ENCODE peak calls at places on chromosomes 5 and 9, in seven cellular contexts. P is sigmoid colon, O is heart left ventricle, R is breast epithelium, X is K562, Z is A549, B is HCT116. F is an unnamed sample.

GRCh38 chr5:123401320-123401719 is 21.9 kb downstream of the CEP120 start:
- DNase-seq in P (no peak), O (no peak), R (no peak), X (no peak), Z (no peak), B (no peak), F (no peak)

GRCh38 chr9:38066167-38066906 is 2.7 kb downstream of the SHB start:
- DNase-seq in P (peak; percentile 60), O (no peak), R (no peak), X (no peak), Z (no peak), B (no peak), F (no peak)

GRCh38 chr9:133581553-133582343 is 27.4 kb downstream of the FAM163B start:
- DNase-seq in P (no peak), O (peak; percentile 72), R (no peak), X (no peak), Z (no peak), B (no peak), F (no peak)

GRCh38 chr9:135228345-135228982 is 141.0 kb downstream of the OLFM1 start:
- DNase-seq in P (peak; percentile 40), O (peak; percentile 31), R (no peak), X (no peak), Z (no peak), B (no peak), F (no peak)

GRCh38 chr5:31531543-31531887 is 378 bp downstream of the DROSHA start:
- DNase-seq in P (peak; percentile 67), O (no peak), R (no peak), X (peak; percentile 46), Z (peak; percentile 21), B (no peak), F (peak; percentile 65)

GRCh38 chr5:35781181-35781580 is 75.5 kb upstream of the IL7R start:
- DNase-seq in P (no peak), O (no peak), R (no peak), X (no peak), Z (no peak), B (no peak), F (no peak)

GRCh38 chr5:75716715-75717081 is 539 bp downstream of the POC5 start:
- DNase-seq in P (no peak), O (no peak), R (no peak), X (no peak), Z (no peak), B (no peak), F (no peak)

GRCh38 chr5:151451626-151452520 is 4.5 kb downstream of the SLC36A1 start:
- DNase-seq in P (no peak), O (no peak), R (no peak), X (peak; percentile 29), Z (peak; percentile 26), B (no peak), F (no peak)

GRCh38 chr9:109974143-109974917 is 194.3 kb downstream of the PALM2AKAP2 start:
- DNase-seq in P (no peak), O (no peak), R (no peak), X (no peak), Z (no peak), B (no peak), F (no peak)

GRCh38 chr5:171868236-171868635 is 82.6 kb downstream of the SMIM23 start:
- DNase-seq in P (no peak), O (no peak), R (no peak), X (no peak), Z (no peak), B (no peak), F (no peak)

GRCh38 chr9:114319147-114319546 is 3.8 kb upstream of the ORM1 start:
- DNase-seq in P (peak; percentile 8), O (no peak), R (no peak), X (no peak), Z (no peak), B (no peak), F (no peak)

GRCh38 chr9:93182572-93182971 is 1.4 kb upstream of the WNK2 start:
- DNase-seq in P (no peak), O (no peak), R (no peak), X (no peak), Z (no peak), B (no peak), F (no peak)

GRCh38 chr5:67211926-67212325 is 15.3 kb upstream of the CD180 start:
- DNase-seq in P (peak; percentile 11), O (no peak), R (no peak), X (no peak), Z (no peak), B (no peak), F (no peak)

GRCh38 chr5:123142957-123143356 is 53.9 kb downstream of the PRDM6 start:
- DNase-seq in P (no peak), O (no peak), R (no peak), X (no peak), Z (no peak), B (no peak), F (no peak)

GRCh38 chr5:113806250-113806649 is 292.8 kb downstream of the YTHDC2 start:
- DNase-seq in P (no peak), O (no peak), R (no peak), X (no peak), Z (no peak), B (no peak), F (no peak)

GRCh38 chr9:103721056-103721455 is 373.1 kb upstream of the SMC2 start:
- DNase-seq in P (no peak), O (no peak), R (no peak), X (no peak), Z (no peak), B (no peak), F (no peak)

GRCh38 chr5:61467766-61468482 is 135.9 kb downstream of the ZSWIM6 start:
- DNase-seq in P (no peak), O (no peak), R (no peak), X (no peak), Z (no peak), B (no peak), F (no peak)

GRCh38 chr5:40572359-40572758 is 107.4 kb upstream of the PTGER4 start:
- DNase-seq in P (no peak), O (no peak), R (no peak), X (no peak), Z (no peak), B (no peak), F (no peak)

GRCh38 chr5:109454726-109455505 is 45.1 kb upstream of the PJA2 start:
- DNase-seq in P (no peak), O (no peak), R (no peak), X (no peak), Z (no peak), B (no peak), F (no peak)

GRCh38 chr5:41686767-41687166 is 176.4 kb upstream of the PLCXD3 start:
- DNase-seq in P (no peak), O (no peak), R (no peak), X (no peak), Z (no peak), B (no peak), F (no peak)

DNA sequence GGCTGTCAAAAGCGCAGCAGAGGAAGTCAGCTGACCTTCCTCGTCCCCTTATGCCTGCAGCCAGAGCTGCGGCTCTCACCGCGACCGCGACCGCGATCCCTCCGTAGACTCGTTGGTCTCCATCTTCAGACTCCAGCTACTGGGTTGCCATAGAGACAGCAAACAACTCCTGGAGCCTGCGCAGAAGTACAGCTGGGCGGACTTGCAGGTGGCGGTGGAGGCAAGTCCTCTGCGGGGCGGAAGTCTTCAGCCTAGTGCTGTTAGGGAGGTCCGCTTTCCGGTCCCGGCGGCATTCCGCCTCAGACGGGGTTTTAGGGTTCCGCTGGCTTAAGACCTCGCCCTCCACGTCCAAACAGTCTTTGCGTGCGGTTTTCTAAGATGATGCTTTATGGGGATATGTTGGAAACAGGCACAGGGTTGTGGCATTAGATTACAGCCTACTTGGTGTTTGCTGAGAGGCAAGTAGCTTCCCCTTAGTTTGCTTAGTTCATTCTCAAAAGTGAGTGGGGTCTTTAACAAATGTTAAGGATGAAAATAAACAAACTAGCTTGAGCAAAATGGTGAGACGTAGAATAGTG is at the start of gene SPAG8:
- DNase-seq in P (peak; percentile 98), O (peak; percentile 95), R (peak; percentile 96), X (peak; percentile 76), Z (peak; percentile 98), B (peak; percentile 38), F (peak; percentile 94)
- TF ChIP-seq POLR2A in P (no peak), O (peak; percentile 53), R (no peak), X (no peak), Z (peak; percentile 51), B (no peak), F (peak; percentile 48)

DNA sequence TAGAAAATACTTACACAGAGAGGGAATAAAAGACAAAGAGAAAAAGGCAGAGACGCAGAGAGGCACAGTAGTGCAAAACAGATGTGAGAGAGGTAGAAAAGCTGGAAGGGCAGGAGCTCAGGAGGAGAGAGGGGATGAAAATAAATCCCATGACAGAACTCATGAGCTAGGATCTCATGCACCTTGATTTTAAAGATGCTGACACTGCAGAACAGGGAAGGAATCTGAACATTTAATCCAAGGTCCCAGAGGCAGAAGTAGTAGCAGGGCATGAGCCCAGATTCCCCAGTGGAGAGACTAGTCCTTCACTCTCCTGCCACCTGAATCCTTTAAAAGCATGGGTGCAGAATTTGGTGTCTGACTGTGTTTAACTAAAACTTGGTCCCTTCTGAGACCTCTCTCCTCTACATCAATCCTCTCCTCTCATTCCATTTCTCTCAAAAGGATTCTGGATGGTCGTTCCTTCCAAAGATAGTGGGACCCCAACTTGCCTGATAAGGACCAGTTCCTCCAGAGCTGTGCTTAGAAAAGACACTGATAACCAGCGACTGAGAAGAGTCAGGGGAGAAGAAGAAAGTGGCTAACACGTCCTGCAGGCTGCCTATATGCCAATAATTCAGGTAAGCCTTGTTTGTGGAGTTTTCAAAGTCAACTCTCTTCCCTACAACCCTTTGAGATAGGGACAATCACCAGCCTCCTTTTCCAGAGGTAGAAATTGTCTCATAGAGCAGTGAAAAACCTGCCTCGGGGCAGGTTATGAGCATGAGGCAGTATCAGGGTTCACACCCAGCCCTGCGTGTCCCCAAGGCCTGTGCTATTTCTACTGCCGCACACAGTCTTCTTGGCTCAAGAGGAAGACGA is 203.3 kb upstream of the TRIM32 start:
- DNase-seq in P (no peak), O (no peak), R (no peak), X (no peak), Z (no peak), B (no peak), F (peak; percentile 37)
- TF ChIP-seq POLR2A in P (no peak), O (no peak), R (no peak), X (no peak), Z (no peak), B (no peak), F (no peak)

GRCh38 chr5:68243681-68244080 is 28.1 kb downstream of the PIK3R1 start:
- DNase-seq in P (no peak), O (no peak), R (no peak), X (no peak), Z (no peak), B (no peak), F (no peak)

GRCh38 chr5:68247627-68248026 is 32.1 kb downstream of the PIK3R1 start:
- DNase-seq in P (no peak), O (no peak), R (no peak), X (no peak), Z (no peak), B (no peak), F (no peak)

GRCh38 chr5:68246802-68247201 is 31.2 kb downstream of the PIK3R1 start:
- DNase-seq in P (no peak), O (no peak), R (no peak), X (no peak), Z (no peak), B (no peak), F (no peak)

GRCh38 chr5:68243251-68243650 is 27.7 kb downstream of the PIK3R1 start:
- DNase-seq in P (no peak), O (no peak), R (no peak), X (no peak), Z (no peak), B (no peak), F (no peak)

GRCh38 chr5:68245325-68245724 is 29.8 kb downstream of the PIK3R1 start:
- DNase-seq in P (no peak), O (no peak), R (no peak), X (no peak), Z (no peak), B (no peak), F (no peak)
- TF ChIP-seq POLR2A in P (no peak), O (no peak), R (no peak), X (no peak), Z (no peak), B (no peak), F (no peak)

GRCh38 chr5:149801307-149801985 is 71.3 kb downstream of the PPARGC1B start:
- DNase-seq in P (no peak), O (no peak), R (no peak), X (no peak), Z (no peak), B (no peak), F (no peak)
- TF ChIP-seq POLR2A in P (no peak), O (no peak), R (no peak), X (no peak), Z (no peak), B (no peak), F (no peak)